ENCODE peak calls at places on chromosome 17, in five cellular contexts. Y is AG09319, P is neural progenitor cell, W is cardiac fibroblast, X is A549. Z is an unnamed sample.

GRCh38 chr17:31390748-31391495 is 553 bp upstream of the RAB11FIP4 start:
- DNase-seq in W (no peak), Y (no peak), X (no peak), P (peak; percentile 37), Z (no peak)

GRCh38 chr17:64304512-64304911 is 41.5 kb upstream of the TEX2 start:
- DNase-seq in X (no peak), P (no peak), W (no peak), Y (no peak), Z (no peak)

GRCh38 chr17:61247438-61247837 is 152.2 kb upstream of the TBX2 start:
- DNase-seq in P (no peak), Y (peak; percentile 90), W (no peak), X (no peak), Z (no peak)

GRCh38 chr17:66625321-66625767 is 209.6 kb upstream of the CACNG5 start:
- DNase-seq in W (peak; percentile 56), P (peak; percentile 14), Y (no peak), X (peak; percentile 85), Z (no peak)

GRCh38 chr17:55624789-55625433 is 97.8 kb downstream of the TMEM100 start:
- DNase-seq in X (no peak), P (no peak), W (no peak), Y (no peak), Z (no peak)

GRCh38 chr17:4485676-4486646 is 12.7 kb upstream of the SPNS2 start:
- DNase-seq in X (no peak), W (no peak), P (no peak), Y (no peak), Z (no peak)

GRCh38 chr17:11940904-11941303 is 56.4 kb downstream of the ZNF18 start:
- DNase-seq in X (no peak), W (no peak), P (no peak), Y (no peak), Z (no peak)

GRCh38 chr17:79007504-79008381 is 1.8 kb downstream of the CANT1 start:
- DNase-seq in W (no peak), X (no peak), P (no peak), Y (no peak), Z (no peak)

GRCh38 chr17:79600071-79600470 is 10.8 kb downstream of the RBFOX3 start:
- DNase-seq in P (no peak), X (no peak), W (no peak), Y (no peak), Z (no peak)

GRCh38 chr17:40433551-40434384 is 9.5 kb upstream of the IGFBP4 start:
- DNase-seq in W (peak; percentile 29), P (peak; percentile 72), X (peak; percentile 66), Y (no peak), Z (peak; percentile 94)

GRCh38 chr17:4317648-4318047 is 48.8 kb downstream of the UBE2G1 start:
- DNase-seq in X (no peak), Y (no peak), W (no peak), P (no peak), Z (no peak)

GRCh38 chr17:76039121-76039520 is 12.0 kb upstream of the EVPL start:
- DNase-seq in P (no peak), W (no peak), X (no peak), Y (no peak), Z (no peak)

GRCh38 chr17:2090804-2091534 is 36.1 kb downstream of the HIC1 start:
- DNase-seq in P (peak; percentile 74), Y (peak; percentile 84), X (peak; percentile 54), W (peak; percentile 94), Z (no peak)

GRCh38 chr17:31226373-31226772 is 70.7 kb downstream of the OMG start:
- DNase-seq in X (no peak), Y (no peak), W (no peak), P (no peak), Z (no peak)

GRCh38 chr17:36951390-36951789 is 2.6 kb downstream of the AATF start:
- DNase-seq in P (no peak), Y (no peak), X (no peak), W (no peak), Z (no peak)

GRCh38 chr17:57035971-57036481 is 49.0 kb upstream of the AKAP1 start:
- DNase-seq in Y (no peak), W (no peak), X (no peak), P (no peak), Z (no peak)

GRCh38 chr17:44084131-44084538 is 13.6 kb downstream of the G6PC3 start:
- DNase-seq in Y (no peak), P (peak; percentile 64), W (no peak), X (peak; percentile 82), Z (peak; percentile 62)

DNA sequence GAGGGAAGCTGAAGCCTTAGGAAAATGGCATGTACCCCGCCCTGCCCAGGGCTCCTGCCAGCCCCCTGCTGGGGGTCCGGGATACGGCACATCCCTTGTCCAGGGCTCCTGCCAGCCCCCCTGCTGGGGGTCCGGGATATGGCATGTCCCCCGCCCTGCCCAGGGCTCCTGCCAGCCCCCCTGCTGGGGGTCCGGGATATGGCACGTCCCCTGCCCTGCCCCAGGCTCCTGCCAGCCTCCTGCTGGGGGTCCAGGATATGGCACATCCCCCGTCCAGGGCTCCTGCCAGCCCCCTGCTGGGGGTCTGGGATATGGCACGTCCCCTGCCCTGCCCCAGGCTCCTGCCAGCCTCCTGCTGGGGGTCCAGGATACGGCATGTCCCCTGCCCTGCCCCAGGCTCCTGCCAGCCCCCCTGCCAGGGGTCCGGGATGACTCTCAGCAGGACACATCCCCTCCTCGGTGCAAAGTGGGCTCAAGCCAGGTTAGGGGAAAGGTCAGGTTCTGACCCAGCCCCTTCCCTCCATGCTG is 43.2 kb downstream of the RPH3AL start:
- DNase-seq in Y (no peak), W (no peak), X (peak; percentile 44), P (peak; percentile 78), Z (peak; percentile 29)
- TF ChIP-seq CTCF in Y (peak; percentile 5), W (peak; percentile 46), X (peak; percentile 34), P (peak; percentile 73), Z (peak; percentile 66)

GRCh38 chr17:77636835-77637806 is 321.4 kb upstream of the TNRC6C start:
- DNase-seq in X (no peak), W (no peak), Y (no peak), P (no peak), Z (no peak)
- TF ChIP-seq CTCF in X (no peak), W (no peak), Y (no peak), P (no peak), Z (no peak)

DNA sequence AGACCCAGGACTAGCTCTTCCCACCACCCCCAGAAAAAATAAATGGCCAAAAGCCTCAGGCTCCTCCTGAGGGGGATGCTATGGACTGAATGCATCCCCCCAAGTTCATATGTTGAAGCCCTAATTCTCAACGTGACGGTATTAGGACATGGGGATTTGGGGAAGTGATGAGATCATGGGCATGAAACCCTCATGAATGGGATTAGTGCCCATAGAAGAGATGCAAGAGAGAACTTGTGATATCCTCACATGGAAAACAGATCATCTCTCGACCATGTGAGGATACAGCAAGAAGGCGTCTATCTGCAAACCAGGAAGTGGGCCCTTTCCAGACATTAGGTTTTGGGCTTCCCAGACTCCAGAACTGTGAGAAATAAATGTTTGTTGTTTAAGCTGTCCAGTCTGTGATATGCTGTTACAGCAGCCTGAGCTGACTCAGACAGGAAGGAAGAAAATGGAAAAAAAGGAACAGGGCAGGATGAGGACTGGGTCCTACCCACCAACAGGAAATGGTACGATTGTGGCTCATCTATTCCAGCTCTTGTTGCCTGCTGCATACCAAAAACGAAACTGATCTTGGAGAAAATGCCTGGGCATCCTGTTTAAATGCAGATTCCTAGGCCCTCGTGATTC is 21.9 kb upstream of the SSTR2 start:
- DNase-seq in X (no peak), P (no peak), W (peak; percentile 73), Y (no peak), Z (no peak)
- TF ChIP-seq CTCF in X (no peak), P (no peak), W (no peak), Y (no peak), Z (no peak)

GRCh38 chr17:49498037-49498615 is 3.0 kb downstream of the NGFR start:
- DNase-seq in W (no peak), P (peak; percentile 68), X (peak; percentile 41), Y (no peak), Z (no peak)
- TF ChIP-seq CTCF in W (no peak), P (peak; percentile 50), X (no peak), Y (no peak), Z (no peak)

GRCh38 chr17:16353702-16354174 is 469 bp upstream of the CENPV start:
- DNase-seq in P (no peak), X (no peak), Y (no peak), W (no peak), Z (no peak)
- TF ChIP-seq CTCF in P (no peak), X (no peak), Y (no peak), W (no peak), Z (no peak)

DNA sequence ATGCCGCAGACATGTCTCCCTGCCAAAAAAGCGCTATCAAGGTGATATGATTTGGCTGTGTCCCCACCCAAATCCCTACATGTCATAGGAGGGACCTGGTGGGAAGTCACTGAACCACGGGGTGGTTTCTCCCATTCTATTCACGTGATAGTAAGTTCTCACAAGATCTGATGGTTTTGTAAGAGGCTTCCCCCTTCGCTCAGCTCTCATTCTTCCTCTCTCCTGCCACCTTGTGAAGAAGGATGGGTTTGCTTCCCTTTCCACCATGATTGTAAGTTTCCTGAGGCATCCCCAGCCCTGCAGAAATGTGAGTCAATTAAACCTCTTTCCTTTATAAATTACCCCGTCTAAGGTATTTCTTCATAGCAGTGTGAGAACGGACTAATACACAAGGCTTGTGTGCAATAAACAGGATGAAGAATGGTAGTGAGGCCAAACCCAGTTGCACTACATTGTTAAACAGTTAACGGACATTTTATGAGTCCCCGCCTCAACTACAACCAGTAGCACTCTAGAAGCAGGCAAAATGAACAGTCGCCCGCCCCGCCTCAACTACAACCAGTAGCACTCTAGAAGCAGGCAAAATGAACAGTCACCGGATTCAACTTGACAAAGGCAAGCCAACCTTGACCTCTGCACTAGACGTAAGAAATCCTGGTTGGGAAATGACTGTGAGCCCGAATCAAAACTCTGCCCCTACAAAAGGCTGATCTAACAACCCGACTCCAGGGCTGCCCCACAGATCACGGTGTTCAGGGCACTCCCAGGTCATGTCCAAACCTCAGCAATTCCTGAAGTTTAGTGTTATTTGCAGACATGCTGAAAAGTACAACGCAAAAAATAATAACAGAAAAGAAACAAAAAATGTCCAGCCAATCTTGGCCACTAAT is 26.3 kb downstream of the VPS53 start:
- DNase-seq in Y (no peak), P (peak; percentile 56), X (no peak), W (peak; percentile 53), Z (no peak)
- TF ChIP-seq CTCF in Y (peak; percentile 27), P (peak; percentile 60), X (peak; percentile 21), W (peak; percentile 20), Z (no peak)